ENCODE peak calls at places on chromosomes 2 and 18, in four cellular contexts. One of them, this sample, is unnamed.

GRCh38 chr18:10252494-10252893 is 201.9 kb upstream of the APCDD1 start:
- DNase-seq in H1: no peak
- DNase-seq in HepG2: no peak
- DNase-seq in WTC11: no peak
- DNase-seq in this sample: no peak

GRCh38 chr2:127370010-127370409 is 17.8 kb downstream of the MAP3K2 start:
- DNase-seq in H1: no peak
- DNase-seq in HepG2: no peak
- DNase-seq in WTC11: no peak
- DNase-seq in this sample: no peak

GRCh38 chr2:3462493-3463104 is 56.7 kb downstream of the ADI1 start:
- DNase-seq in H1: no peak
- DNase-seq in HepG2: no peak
- DNase-seq in WTC11: no peak
- DNase-seq in this sample: no peak

GRCh38 chr2:240245184-240245583 is 104.7 kb upstream of the OTOS start:
- DNase-seq in H1: no peak
- DNase-seq in HepG2: no peak
- DNase-seq in WTC11: no peak
- DNase-seq in this sample: no peak

GRCh38 chr2:73284296-73285161 is at the start of gene FBXO41:
- DNase-seq in H1: peak; percentile 62
- DNase-seq in HepG2: peak; percentile 30
- DNase-seq in WTC11: peak; percentile 86
- DNase-seq in this sample: peak; percentile 48

GRCh38 chr18:79781331-79781941 is 16.3 kb upstream of the KCNG2 start:
- DNase-seq in H1: no peak
- DNase-seq in HepG2: peak; percentile 19
- DNase-seq in WTC11: no peak
- DNase-seq in this sample: no peak

GRCh38 chr2:172234716-172235661 is 132.3 kb upstream of the DLX2 start:
- DNase-seq in H1: no peak
- DNase-seq in HepG2: peak; percentile 56
- DNase-seq in WTC11: peak; percentile 68
- DNase-seq in this sample: no peak

GRCh38 chr18:23877371-23877770 is 137.2 kb upstream of the TTC39C start:
- DNase-seq in H1: no peak
- DNase-seq in HepG2: no peak
- DNase-seq in WTC11: no peak
- DNase-seq in this sample: no peak

GRCh38 chr2:135456835-135457234 is 74.2 kb downstream of the ZRANB3 start:
- DNase-seq in H1: no peak
- DNase-seq in HepG2: no peak
- DNase-seq in WTC11: no peak
- DNase-seq in this sample: no peak

GRCh38 chr18:6561893-6562292 is 147.2 kb upstream of the L3MBTL4 start:
- DNase-seq in H1: no peak
- DNase-seq in HepG2: no peak
- DNase-seq in WTC11: no peak
- DNase-seq in this sample: no peak

GRCh38 chr2:189124175-189124574 is 55.4 kb downstream of the COL5A2 start:
- DNase-seq in H1: no peak
- DNase-seq in HepG2: no peak
- DNase-seq in WTC11: no peak
- DNase-seq in this sample: peak; percentile 10

GRCh38 chr2:10165282-10165681 is 42.7 kb downstream of the RRM2 start:
- DNase-seq in H1: no peak
- DNase-seq in HepG2: no peak
- DNase-seq in WTC11: no peak
- DNase-seq in this sample: no peak

GRCh38 chr2:158936978-158937377 is 31.5 kb upstream of the TANC1 start:
- DNase-seq in H1: no peak
- DNase-seq in HepG2: no peak
- DNase-seq in WTC11: no peak
- DNase-seq in this sample: no peak

GRCh38 chr2:132037527-132038178 is 124.1 kb downstream of the ANKRD30BL start:
- DNase-seq in H1: peak; percentile 27
- DNase-seq in HepG2: no peak
- DNase-seq in WTC11: peak; percentile 65
- DNase-seq in this sample: no peak

GRCh38 chr2:119169717-119170116 is 11.2 kb upstream of the C1QL2 start:
- DNase-seq in H1: no peak
- DNase-seq in HepG2: no peak
- DNase-seq in WTC11: no peak
- DNase-seq in this sample: no peak

GRCh38 chr2:215929602-215930335 is 83.6 kb downstream of the MREG start:
- DNase-seq in H1: no peak
- DNase-seq in HepG2: no peak
- DNase-seq in WTC11: no peak
- DNase-seq in this sample: no peak

GRCh38 chr2:36561223-36561944 is 36.6 kb downstream of the FEZ2 start:
- DNase-seq in H1: peak; percentile 17
- DNase-seq in HepG2: peak; percentile 18
- DNase-seq in WTC11: no peak
- DNase-seq in this sample: peak; percentile 89

DNA sequence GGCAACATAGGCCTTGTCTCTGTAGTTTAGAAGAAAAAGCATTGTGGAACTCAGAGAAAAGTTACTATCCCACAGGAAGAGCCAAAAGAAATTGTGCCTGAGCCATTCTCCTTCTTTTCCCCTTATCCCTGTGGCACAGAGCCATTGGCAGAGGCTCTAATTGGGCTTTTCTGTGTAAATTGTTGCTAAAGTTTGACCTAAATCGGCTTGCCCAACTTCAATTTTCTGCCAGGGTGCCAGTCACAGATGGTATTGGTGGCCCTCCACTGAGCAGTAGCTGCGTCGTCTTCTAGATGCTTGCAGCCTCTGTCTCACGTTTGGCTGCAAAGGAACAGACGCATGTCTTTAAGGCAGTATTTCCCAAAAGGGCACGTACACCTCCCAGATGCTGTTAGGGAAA is 30.3 kb downstream of the ZNF532 start:
- DNase-seq in H1: no peak
- DNase-seq in HepG2: no peak
- DNase-seq in WTC11: no peak
- DNase-seq in this sample: no peak
- TF ChIP-seq MAX in H1: no peak
- TF ChIP-seq MAX in HepG2: no peak
- TF ChIP-seq MAX in WTC11: no peak
- TF ChIP-seq MAX in this sample: no peak

DNA sequence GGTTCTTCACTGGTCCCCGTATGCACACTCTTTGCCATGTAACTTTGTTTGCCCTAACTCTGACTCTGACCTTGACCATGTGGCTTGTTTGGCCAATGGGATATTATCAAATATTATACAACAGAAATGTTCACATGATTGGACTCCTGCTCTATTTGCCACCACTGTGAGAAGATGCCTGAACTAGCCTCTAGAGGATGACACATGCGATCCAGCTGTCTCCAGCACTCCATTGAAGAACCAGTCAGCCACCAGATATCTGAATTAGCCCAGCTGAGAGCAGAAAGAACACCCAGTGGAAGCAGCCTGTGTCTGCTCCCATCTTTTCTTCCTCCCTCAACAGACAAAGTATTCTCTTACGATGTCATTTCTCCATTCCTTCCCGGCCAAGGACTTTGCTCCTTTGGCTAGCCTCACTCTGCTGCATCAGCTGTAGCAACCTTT is 412.1 kb downstream of the IRS1 start:
- DNase-seq in H1: no peak
- DNase-seq in HepG2: peak; percentile 75
- DNase-seq in WTC11: no peak
- DNase-seq in this sample: no peak
- TF ChIP-seq MAX in H1: no peak
- TF ChIP-seq MAX in HepG2: peak; percentile 51
- TF ChIP-seq MAX in WTC11: no peak
- TF ChIP-seq MAX in this sample: no peak

GRCh38 chr2:157459486-157459885 is 15.6 kb upstream of the CYTIP start:
- DNase-seq in H1: no peak
- DNase-seq in HepG2: no peak
- DNase-seq in WTC11: no peak
- DNase-seq in this sample: no peak

GRCh38 chr2:157463002-157463401 is 19.1 kb upstream of the CYTIP start:
- DNase-seq in H1: no peak
- DNase-seq in HepG2: no peak
- DNase-seq in WTC11: no peak
- DNase-seq in this sample: no peak

GRCh38 chr2:157465554-157465953 is 21.7 kb upstream of the CYTIP start:
- DNase-seq in H1: no peak
- DNase-seq in HepG2: no peak
- DNase-seq in WTC11: no peak
- DNase-seq in this sample: no peak

GRCh38 chr2:157460897-157461296 is 17.0 kb upstream of the CYTIP start:
- DNase-seq in H1: no peak
- DNase-seq in HepG2: no peak
- DNase-seq in WTC11: no peak
- DNase-seq in this sample: no peak

GRCh38 chr2:157460384-157460837 is 16.5 kb upstream of the CYTIP start:
- DNase-seq in H1: no peak
- DNase-seq in HepG2: peak; percentile 24
- DNase-seq in WTC11: no peak
- DNase-seq in this sample: peak; percentile 12
- TF ChIP-seq MAX in H1: no peak
- TF ChIP-seq MAX in HepG2: no peak
- TF ChIP-seq MAX in WTC11: no peak
- TF ChIP-seq MAX in this sample: no peak

GRCh38 chr2:43221660-43222471 is 4.5 kb downstream of the ZFP36L2 start:
- DNase-seq in H1: no peak
- DNase-seq in HepG2: peak; percentile 94
- DNase-seq in WTC11: peak; percentile 88
- DNase-seq in this sample: peak; percentile 89
- TF ChIP-seq MAX in H1: peak; percentile 63
- TF ChIP-seq MAX in HepG2: no peak
- TF ChIP-seq MAX in WTC11: no peak
- TF ChIP-seq MAX in this sample: peak; percentile 63

GRCh38 chr2:115389898-115390297 is 947.5 kb downstream of the DPP10 start:
- DNase-seq in H1: no peak
- DNase-seq in HepG2: no peak
- DNase-seq in WTC11: no peak
- DNase-seq in this sample: no peak

GRCh38 chr2:115386465-115386864 is 944.0 kb downstream of the DPP10 start:
- DNase-seq in H1: no peak
- DNase-seq in HepG2: no peak
- DNase-seq in WTC11: no peak
- DNase-seq in this sample: no peak

GRCh38 chr2:115384399-115384798 is 942.0 kb downstream of the DPP10 start:
- DNase-seq in H1: no peak
- DNase-seq in HepG2: no peak
- DNase-seq in WTC11: no peak
- DNase-seq in this sample: no peak

DNA sequence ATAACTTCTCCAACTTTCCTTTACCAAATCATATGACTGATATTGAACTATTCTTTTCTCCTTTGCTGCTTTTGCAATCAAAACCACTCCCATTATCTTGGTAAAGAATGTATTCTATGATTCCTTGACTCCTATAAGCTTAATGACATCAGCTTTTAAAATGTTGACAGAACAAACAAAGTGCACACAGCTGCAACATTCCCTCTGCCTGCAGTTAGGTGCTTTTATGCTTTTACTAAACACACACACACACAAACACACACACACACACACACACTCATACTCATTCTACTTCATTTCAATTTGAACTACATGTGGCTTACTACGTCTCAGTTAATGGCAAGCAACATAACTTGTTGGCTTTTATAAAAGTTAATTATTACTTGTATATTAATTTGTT is 946.6 kb downstream of the DPP10 start:
- DNase-seq in H1: no peak
- DNase-seq in HepG2: no peak
- DNase-seq in WTC11: no peak
- DNase-seq in this sample: no peak
- TF ChIP-seq MAX in H1: no peak
- TF ChIP-seq MAX in HepG2: no peak
- TF ChIP-seq MAX in WTC11: no peak
- TF ChIP-seq MAX in this sample: no peak

DNA sequence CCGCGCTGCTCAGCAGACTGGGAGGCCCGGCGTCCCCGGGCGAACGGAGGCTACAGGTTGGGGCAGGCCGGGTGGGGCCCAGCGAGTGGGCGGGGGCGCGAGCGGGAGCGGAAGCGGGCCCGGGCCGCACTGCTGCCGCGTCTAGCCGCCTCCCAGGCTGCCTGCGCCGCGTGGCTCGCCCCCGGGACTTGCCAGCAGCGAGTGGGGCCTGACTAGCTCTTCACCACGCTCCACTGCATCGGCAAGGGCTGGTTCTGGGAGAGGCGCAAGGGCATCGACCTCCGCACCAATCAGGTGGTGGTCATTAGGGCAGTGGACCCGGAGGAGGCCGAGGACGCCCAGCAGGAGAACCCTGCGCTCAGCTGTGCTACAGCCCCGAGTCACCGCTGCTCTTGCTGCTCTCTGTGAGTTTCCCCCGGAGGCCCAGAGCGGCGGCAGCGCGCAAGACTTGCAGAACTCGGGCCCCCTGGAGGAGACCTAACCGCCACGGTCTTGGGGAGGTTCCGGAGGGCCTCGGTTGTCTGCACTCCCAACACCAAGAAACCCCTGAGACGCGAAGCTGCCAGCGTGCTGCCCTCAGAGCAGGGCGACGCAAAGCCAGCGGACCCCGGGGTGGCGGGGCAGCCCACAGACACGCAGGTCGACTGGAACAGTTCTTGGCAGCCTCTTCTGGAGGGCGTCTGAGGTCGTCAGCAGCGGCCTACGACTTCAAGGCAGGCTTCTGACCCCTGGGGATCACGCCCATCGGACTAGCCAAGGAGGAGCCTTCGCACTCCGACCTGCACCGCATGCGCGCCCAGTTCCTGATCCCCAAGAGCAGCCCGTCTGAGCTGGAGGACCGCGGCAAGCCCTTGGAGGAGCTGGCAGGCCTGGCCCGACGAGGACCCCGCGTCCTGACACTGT is 27.2 kb upstream of the PTPN2 start:
- DNase-seq in H1: no peak
- DNase-seq in HepG2: no peak
- DNase-seq in WTC11: peak; percentile 63
- DNase-seq in this sample: no peak
- TF ChIP-seq MAX in H1: peak; percentile 60
- TF ChIP-seq MAX in HepG2: peak; percentile 37
- TF ChIP-seq MAX in WTC11: peak; percentile 59
- TF ChIP-seq MAX in this sample: no peak